ENCODE peak calls at places on chromosomes 2 and 18, in nine cellular contexts. One of them, this sample, is unnamed.

GRCh38 chr2:67604360-67604759 is 207.2 kb downstream of the ETAA1 start:
- DNase-seq in AG04450: no peak
- DNase-seq in right cardiac atrium: no peak
- DNase-seq in tibial artery: no peak
- DNase-seq in psoas muscle: no peak
- DNase-seq in A673: no peak
- DNase-seq in GM23338: peak
- DNase-seq in RWPE1: no peak
- DNase-seq in fibroblast of lung: peak
- DNase-seq in this sample: no peak

GRCh38 chr2:16058256-16058655 is 117.9 kb downstream of the MYCN start:
- DNase-seq in GM23338: no peak
- DNase-seq in fibroblast of lung: no peak
- DNase-seq in AG04450: no peak
- DNase-seq in psoas muscle: no peak
- DNase-seq in tibial artery: no peak
- DNase-seq in A673: no peak
- DNase-seq in RWPE1: no peak
- DNase-seq in right cardiac atrium: no peak
- DNase-seq in this sample: no peak

GRCh38 chr2:218229851-218230250 is 12.9 kb downstream of the ARPC2 start:
- DNase-seq in psoas muscle: no peak
- DNase-seq in right cardiac atrium: no peak
- DNase-seq in RWPE1: no peak
- DNase-seq in tibial artery: no peak
- DNase-seq in fibroblast of lung: no peak
- DNase-seq in AG04450: no peak
- DNase-seq in A673: peak
- DNase-seq in GM23338: no peak
- DNase-seq in this sample: no peak

GRCh38 chr2:653645-654425 is 23.4 kb downstream of the TMEM18 start:
- DNase-seq in A673: no peak
- DNase-seq in right cardiac atrium: no peak
- DNase-seq in GM23338: no peak
- DNase-seq in fibroblast of lung: no peak
- DNase-seq in RWPE1: no peak
- DNase-seq in psoas muscle: no peak
- DNase-seq in tibial artery: no peak
- DNase-seq in AG04450: no peak
- DNase-seq in this sample: peak

GRCh38 chr2:207513577-207514257 is 16.0 kb upstream of the CREB1 start:
- DNase-seq in RWPE1: peak
- DNase-seq in A673: no peak
- DNase-seq in AG04450: peak
- DNase-seq in tibial artery: no peak
- DNase-seq in fibroblast of lung: peak
- DNase-seq in GM23338: no peak
- DNase-seq in psoas muscle: no peak
- DNase-seq in right cardiac atrium: no peak
- DNase-seq in this sample: no peak

GRCh38 chr2:73716518-73717250 is 20.5 kb downstream of the TPRKB start:
- DNase-seq in right cardiac atrium: peak
- DNase-seq in tibial artery: no peak
- DNase-seq in AG04450: peak
- DNase-seq in fibroblast of lung: peak
- DNase-seq in psoas muscle: no peak
- DNase-seq in A673: no peak
- DNase-seq in GM23338: no peak
- DNase-seq in RWPE1: no peak
- DNase-seq in this sample: no peak

GRCh38 chr2:20235655-20236302 is 10.8 kb upstream of the SDC1 start:
- DNase-seq in AG04450: no peak
- DNase-seq in right cardiac atrium: no peak
- DNase-seq in psoas muscle: no peak
- DNase-seq in fibroblast of lung: no peak
- DNase-seq in RWPE1: peak
- DNase-seq in tibial artery: no peak
- DNase-seq in GM23338: no peak
- DNase-seq in A673: no peak
- DNase-seq in this sample: no peak

GRCh38 chr2:54904836-54905235 is 145.4 kb downstream of the RTN4 start:
- DNase-seq in GM23338: no peak
- DNase-seq in RWPE1: peak
- DNase-seq in A673: no peak
- DNase-seq in fibroblast of lung: no peak
- DNase-seq in right cardiac atrium: no peak
- DNase-seq in psoas muscle: no peak
- DNase-seq in tibial artery: no peak
- DNase-seq in AG04450: no peak
- DNase-seq in this sample: no peak

GRCh38 chr2:177983183-177983788 is 89.3 kb downstream of the PDE11A start:
- DNase-seq in psoas muscle: no peak
- DNase-seq in GM23338: peak
- DNase-seq in RWPE1: peak
- DNase-seq in right cardiac atrium: no peak
- DNase-seq in tibial artery: no peak
- DNase-seq in fibroblast of lung: peak
- DNase-seq in AG04450: peak
- DNase-seq in A673: peak
- DNase-seq in this sample: no peak

GRCh38 chr18:55314615-55315237 is 273.3 kb downstream of the TCF4 start:
- DNase-seq in A673: peak
- DNase-seq in right cardiac atrium: no peak
- DNase-seq in psoas muscle: no peak
- DNase-seq in fibroblast of lung: no peak
- DNase-seq in AG04450: no peak
- DNase-seq in RWPE1: no peak
- DNase-seq in tibial artery: no peak
- DNase-seq in GM23338: peak
- DNase-seq in this sample: no peak

GRCh38 chr2:238945433-238946150 is 97.7 kb downstream of the TWIST2 start:
- DNase-seq in psoas muscle: peak
- DNase-seq in A673: peak
- DNase-seq in fibroblast of lung: peak
- DNase-seq in RWPE1: no peak
- DNase-seq in right cardiac atrium: peak
- DNase-seq in GM23338: peak
- DNase-seq in AG04450: no peak
- DNase-seq in tibial artery: peak
- DNase-seq in this sample: peak

GRCh38 chr2:78778756-78779510 is 246.6 kb upstream of the REG3G start:
- DNase-seq in RWPE1: no peak
- DNase-seq in right cardiac atrium: no peak
- DNase-seq in psoas muscle: no peak
- DNase-seq in A673: no peak
- DNase-seq in AG04450: no peak
- DNase-seq in fibroblast of lung: no peak
- DNase-seq in GM23338: no peak
- DNase-seq in tibial artery: no peak
- DNase-seq in this sample: no peak

GRCh38 chr2:70400539-70400938 is 98.7 kb upstream of the FAM136A start:
- DNase-seq in right cardiac atrium: no peak
- DNase-seq in GM23338: no peak
- DNase-seq in AG04450: no peak
- DNase-seq in RWPE1: no peak
- DNase-seq in A673: no peak
- DNase-seq in fibroblast of lung: no peak
- DNase-seq in psoas muscle: no peak
- DNase-seq in tibial artery: no peak
- DNase-seq in this sample: no peak

GRCh38 chr2:161230959-161231358 is 70.7 kb downstream of the TANK start:
- DNase-seq in A673: no peak
- DNase-seq in fibroblast of lung: no peak
- DNase-seq in psoas muscle: no peak
- DNase-seq in AG04450: no peak
- DNase-seq in RWPE1: no peak
- DNase-seq in right cardiac atrium: no peak
- DNase-seq in GM23338: no peak
- DNase-seq in tibial artery: no peak
- DNase-seq in this sample: no peak

GRCh38 chr2:216015722-216016464 is 2.5 kb upstream of the MREG start:
- DNase-seq in A673: no peak
- DNase-seq in fibroblast of lung: no peak
- DNase-seq in tibial artery: no peak
- DNase-seq in AG04450: no peak
- DNase-seq in right cardiac atrium: no peak
- DNase-seq in psoas muscle: no peak
- DNase-seq in RWPE1: no peak
- DNase-seq in GM23338: no peak
- DNase-seq in this sample: no peak

DNA sequence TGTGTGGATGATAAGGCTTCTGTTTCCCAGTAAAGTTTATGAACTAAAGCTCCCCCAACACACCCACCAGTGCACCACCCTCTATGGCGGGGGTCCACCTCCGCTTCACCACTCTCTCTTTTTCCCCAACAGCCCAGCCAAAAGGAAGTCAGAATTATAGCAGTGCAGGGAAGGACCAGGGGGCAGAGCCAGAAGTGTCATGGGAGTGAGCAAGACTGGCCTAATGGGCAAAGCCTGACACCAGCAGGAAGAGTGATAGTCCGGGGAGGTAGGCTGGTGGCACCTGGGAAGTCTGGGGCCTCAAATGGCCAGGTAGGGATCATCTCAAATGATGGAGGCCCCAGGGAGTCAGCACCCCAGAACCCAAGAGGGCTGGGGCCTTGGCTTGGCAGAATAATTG is 167.6 kb downstream of the ZFP36L2 start:
- DNase-seq in A673: no peak
- DNase-seq in AG04450: no peak
- DNase-seq in GM23338: no peak
- DNase-seq in right cardiac atrium: no peak
- DNase-seq in psoas muscle: no peak
- DNase-seq in RWPE1: no peak
- DNase-seq in tibial artery: no peak
- DNase-seq in fibroblast of lung: no peak
- DNase-seq in this sample: peak
- H3K27ac ChIP-seq in A673: peak
- H3K27ac ChIP-seq in AG04450: no peak
- H3K27ac ChIP-seq in GM23338: no peak
- H3K27ac ChIP-seq in right cardiac atrium: no peak
- H3K27ac ChIP-seq in psoas muscle: no peak
- H3K27ac ChIP-seq in RWPE1: peak
- H3K27ac ChIP-seq in tibial artery: no peak
- H3K27ac ChIP-seq in fibroblast of lung: no peak
- H3K27ac ChIP-seq in this sample: peak

GRCh38 chr2:231168460-231169139 is 29.8 kb upstream of the ARMC9 start:
- DNase-seq in RWPE1: no peak
- DNase-seq in A673: peak
- DNase-seq in AG04450: no peak
- DNase-seq in tibial artery: no peak
- DNase-seq in right cardiac atrium: no peak
- DNase-seq in psoas muscle: no peak
- DNase-seq in fibroblast of lung: no peak
- DNase-seq in GM23338: no peak
- DNase-seq in this sample: no peak
- H3K27ac ChIP-seq in RWPE1: no peak
- H3K27ac ChIP-seq in A673: peak
- H3K27ac ChIP-seq in AG04450: no peak
- H3K27ac ChIP-seq in tibial artery: no peak
- H3K27ac ChIP-seq in right cardiac atrium: no peak
- H3K27ac ChIP-seq in psoas muscle: no peak
- H3K27ac ChIP-seq in fibroblast of lung: peak
- H3K27ac ChIP-seq in GM23338: peak
- H3K27ac ChIP-seq in this sample: no peak

GRCh38 chr2:46196871-46197462 is 100.2 kb upstream of the EPAS1 start:
- DNase-seq in RWPE1: no peak
- DNase-seq in right cardiac atrium: no peak
- DNase-seq in psoas muscle: no peak
- DNase-seq in A673: no peak
- DNase-seq in fibroblast of lung: no peak
- DNase-seq in GM23338: no peak
- DNase-seq in tibial artery: no peak
- DNase-seq in AG04450: no peak
- DNase-seq in this sample: no peak
- H3K27ac ChIP-seq in RWPE1: peak
- H3K27ac ChIP-seq in right cardiac atrium: no peak
- H3K27ac ChIP-seq in psoas muscle: no peak
- H3K27ac ChIP-seq in A673: no peak
- H3K27ac ChIP-seq in fibroblast of lung: no peak
- H3K27ac ChIP-seq in GM23338: no peak
- H3K27ac ChIP-seq in tibial artery: no peak
- H3K27ac ChIP-seq in AG04450: no peak
- H3K27ac ChIP-seq in this sample: no peak

GRCh38 chr2:9554841-9555337 is 741 bp downstream of the ADAM17 start:
- DNase-seq in A673: peak
- DNase-seq in fibroblast of lung: peak
- DNase-seq in RWPE1: no peak
- DNase-seq in right cardiac atrium: no peak
- DNase-seq in GM23338: peak
- DNase-seq in tibial artery: peak
- DNase-seq in psoas muscle: no peak
- DNase-seq in AG04450: peak
- DNase-seq in this sample: no peak

GRCh38 chr2:9555338-9556120 is at the start of gene ADAM17:
- DNase-seq in fibroblast of lung: peak
- DNase-seq in psoas muscle: peak
- DNase-seq in right cardiac atrium: peak
- DNase-seq in A673: peak
- DNase-seq in AG04450: peak
- DNase-seq in GM23338: peak
- DNase-seq in tibial artery: peak
- DNase-seq in RWPE1: peak
- DNase-seq in this sample: peak

GRCh38 chr2:9549420-9549819 is 6.2 kb downstream of the ADAM17 start:
- DNase-seq in AG04450: no peak
- DNase-seq in right cardiac atrium: no peak
- DNase-seq in psoas muscle: no peak
- DNase-seq in tibial artery: no peak
- DNase-seq in GM23338: no peak
- DNase-seq in fibroblast of lung: no peak
- DNase-seq in RWPE1: no peak
- DNase-seq in A673: no peak
- DNase-seq in this sample: no peak

GRCh38 chr2:9556121-9556869 is 665 bp upstream of the ADAM17 start:
- DNase-seq in GM23338: no peak
- DNase-seq in AG04450: no peak
- DNase-seq in psoas muscle: no peak
- DNase-seq in right cardiac atrium: no peak
- DNase-seq in tibial artery: no peak
- DNase-seq in RWPE1: peak
- DNase-seq in fibroblast of lung: peak
- DNase-seq in A673: peak
- DNase-seq in this sample: no peak

DNA sequence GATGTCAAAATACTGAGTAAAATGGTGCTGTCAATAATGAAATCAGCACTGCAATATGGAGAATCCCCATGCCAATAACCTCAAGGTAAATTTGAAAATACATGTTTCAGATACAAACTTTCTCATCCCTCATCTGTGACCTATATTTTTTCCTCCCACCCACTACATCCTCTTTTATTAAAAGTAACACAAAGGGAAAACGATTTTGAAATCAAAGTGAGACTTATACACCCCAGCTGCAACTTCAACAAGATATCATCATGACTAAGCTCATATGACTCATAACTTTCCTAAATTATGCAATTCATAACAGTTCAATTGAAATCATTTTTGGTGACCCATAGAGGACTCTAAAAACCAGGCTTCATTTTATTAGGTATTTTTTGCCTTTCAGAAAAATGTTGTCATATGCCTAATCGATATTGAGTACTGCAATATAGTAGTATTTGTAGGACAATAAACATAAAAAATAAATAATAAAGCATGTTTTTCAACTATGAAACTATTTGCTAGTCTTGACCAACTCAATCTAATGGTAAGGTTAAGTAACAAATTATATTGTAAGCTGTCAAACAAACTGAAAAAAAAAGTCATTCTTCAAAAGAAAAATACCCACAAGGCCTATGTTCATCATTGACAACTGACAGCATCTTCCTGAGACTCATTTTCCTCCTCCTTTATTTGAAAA is 3.0 kb downstream of the ADAM17 start:
- DNase-seq in psoas muscle: no peak
- DNase-seq in GM23338: no peak
- DNase-seq in right cardiac atrium: no peak
- DNase-seq in RWPE1: peak
- DNase-seq in AG04450: peak
- DNase-seq in A673: peak
- DNase-seq in tibial artery: no peak
- DNase-seq in fibroblast of lung: peak
- DNase-seq in this sample: no peak
- H3K27ac ChIP-seq in psoas muscle: peak
- H3K27ac ChIP-seq in GM23338: no peak
- H3K27ac ChIP-seq in right cardiac atrium: no peak
- H3K27ac ChIP-seq in RWPE1: no peak
- H3K27ac ChIP-seq in AG04450: no peak
- H3K27ac ChIP-seq in A673: peak
- H3K27ac ChIP-seq in tibial artery: peak
- H3K27ac ChIP-seq in fibroblast of lung: peak
- H3K27ac ChIP-seq in this sample: peak